ENCODE peak calls at places on chromosomes 3 and 15, in six cellular contexts. One of them, this sample, is unnamed.

GRCh38 chr3:172179680-172180399 is 140.5 kb downstream of the FNDC3B start:
- DNase-seq in lower lobe of right lung: no peak
- DNase-seq in breast epithelium: no peak
- DNase-seq in IMR-90: no peak
- DNase-seq in CD8-positive, alpha-beta T cell: no peak
- DNase-seq in heart left ventricle: no peak
- DNase-seq in this sample: no peak

GRCh38 chr3:147930417-147930816 is 521.3 kb downstream of the ZIC1 start:
- DNase-seq in heart left ventricle: no peak
- DNase-seq in lower lobe of right lung: no peak
- DNase-seq in CD8-positive, alpha-beta T cell: no peak
- DNase-seq in breast epithelium: no peak
- DNase-seq in IMR-90: peak; percentile 59
- DNase-seq in this sample: no peak

GRCh38 chr15:89971592-89971997 is 29.5 kb upstream of the ZNF710 start:
- DNase-seq in IMR-90: peak; percentile 52
- DNase-seq in breast epithelium: peak; percentile 54
- DNase-seq in CD8-positive, alpha-beta T cell: peak; percentile 3
- DNase-seq in heart left ventricle: peak; percentile 34
- DNase-seq in lower lobe of right lung: peak; percentile 73
- DNase-seq in this sample: peak; percentile 3

GRCh38 chr3:52920872-52921271 is 23.5 kb upstream of the STIMATE start:
- DNase-seq in breast epithelium: no peak
- DNase-seq in CD8-positive, alpha-beta T cell: no peak
- DNase-seq in heart left ventricle: no peak
- DNase-seq in lower lobe of right lung: no peak
- DNase-seq in IMR-90: no peak
- DNase-seq in this sample: no peak

GRCh38 chr15:87977907-87978306 is 278.6 kb downstream of the NTRK3 start:
- DNase-seq in breast epithelium: no peak
- DNase-seq in heart left ventricle: no peak
- DNase-seq in lower lobe of right lung: no peak
- DNase-seq in IMR-90: no peak
- DNase-seq in CD8-positive, alpha-beta T cell: no peak
- DNase-seq in this sample: no peak

GRCh38 chr15:42772126-42772525 is 35.2 kb upstream of the CDAN1 start:
- DNase-seq in IMR-90: no peak
- DNase-seq in breast epithelium: no peak
- DNase-seq in heart left ventricle: peak; percentile 40
- DNase-seq in CD8-positive, alpha-beta T cell: no peak
- DNase-seq in lower lobe of right lung: no peak
- DNase-seq in this sample: no peak

GRCh38 chr3:36489106-36489505 is 108.8 kb downstream of the STAC start:
- DNase-seq in IMR-90: no peak
- DNase-seq in lower lobe of right lung: no peak
- DNase-seq in breast epithelium: no peak
- DNase-seq in heart left ventricle: no peak
- DNase-seq in CD8-positive, alpha-beta T cell: no peak
- DNase-seq in this sample: no peak

GRCh38 chr15:50786871-50787270 is 21.4 kb upstream of the SPPL2A start:
- DNase-seq in CD8-positive, alpha-beta T cell: no peak
- DNase-seq in heart left ventricle: no peak
- DNase-seq in lower lobe of right lung: no peak
- DNase-seq in breast epithelium: no peak
- DNase-seq in IMR-90: no peak
- DNase-seq in this sample: no peak

GRCh38 chr3:192916455-192917257 is 1.0 kb downstream of the MB21D2 start:
- DNase-seq in CD8-positive, alpha-beta T cell: no peak
- DNase-seq in lower lobe of right lung: peak; percentile 77
- DNase-seq in breast epithelium: peak; percentile 65
- DNase-seq in IMR-90: peak; percentile 73
- DNase-seq in heart left ventricle: peak; percentile 78
- DNase-seq in this sample: peak; percentile 23

GRCh38 chr15:36594556-36595090 is 15.2 kb downstream of the CDIN1 start:
- DNase-seq in lower lobe of right lung: no peak
- DNase-seq in breast epithelium: no peak
- DNase-seq in IMR-90: no peak
- DNase-seq in heart left ventricle: no peak
- DNase-seq in CD8-positive, alpha-beta T cell: no peak
- DNase-seq in this sample: no peak

GRCh38 chr15:38335106-38335505 is 82.5 kb downstream of the SPRED1 start:
- DNase-seq in heart left ventricle: no peak
- DNase-seq in IMR-90: no peak
- DNase-seq in CD8-positive, alpha-beta T cell: no peak
- DNase-seq in lower lobe of right lung: no peak
- DNase-seq in breast epithelium: no peak
- DNase-seq in this sample: no peak

GRCh38 chr15:96353931-96354730 is 23.6 kb downstream of the NR2F2 start:
- DNase-seq in CD8-positive, alpha-beta T cell: no peak
- DNase-seq in IMR-90: peak; percentile 60
- DNase-seq in breast epithelium: peak; percentile 52
- DNase-seq in lower lobe of right lung: no peak
- DNase-seq in heart left ventricle: peak; percentile 53
- DNase-seq in this sample: no peak

GRCh38 chr15:71973366-71973765 is 144.6 kb downstream of the MYO9A start:
- DNase-seq in breast epithelium: no peak
- DNase-seq in CD8-positive, alpha-beta T cell: no peak
- DNase-seq in IMR-90: no peak
- DNase-seq in heart left ventricle: no peak
- DNase-seq in lower lobe of right lung: no peak
- DNase-seq in this sample: no peak

GRCh38 chr3:178083906-178084823 is 452.1 kb upstream of the KCNMB2 start:
- DNase-seq in IMR-90: no peak
- DNase-seq in lower lobe of right lung: no peak
- DNase-seq in heart left ventricle: no peak
- DNase-seq in breast epithelium: no peak
- DNase-seq in CD8-positive, alpha-beta T cell: no peak
- DNase-seq in this sample: no peak

GRCh38 chr3:10992017-10992945 is at the start of gene SLC6A1:
- DNase-seq in IMR-90: no peak
- DNase-seq in breast epithelium: no peak
- DNase-seq in CD8-positive, alpha-beta T cell: no peak
- DNase-seq in lower lobe of right lung: no peak
- DNase-seq in heart left ventricle: peak; percentile 46
- DNase-seq in this sample: no peak

GRCh38 chr3:39378092-39378491 is 5.1 kb upstream of the SLC25A38 start:
- DNase-seq in CD8-positive, alpha-beta T cell: peak; percentile 23
- DNase-seq in breast epithelium: no peak
- DNase-seq in lower lobe of right lung: no peak
- DNase-seq in IMR-90: peak; percentile 18
- DNase-seq in heart left ventricle: no peak
- DNase-seq in this sample: peak; percentile 41

GRCh38 chr3:149815728-149816127 is 2.7 kb downstream of the RNF13 start:
- DNase-seq in lower lobe of right lung: no peak
- DNase-seq in heart left ventricle: no peak
- DNase-seq in breast epithelium: no peak
- DNase-seq in IMR-90: no peak
- DNase-seq in CD8-positive, alpha-beta T cell: no peak
- DNase-seq in this sample: no peak

GRCh38 chr3:140850210-140850955 is 91.3 kb upstream of the SLC25A36 start:
- DNase-seq in CD8-positive, alpha-beta T cell: no peak
- DNase-seq in IMR-90: no peak
- DNase-seq in breast epithelium: no peak
- DNase-seq in heart left ventricle: no peak
- DNase-seq in lower lobe of right lung: no peak
- DNase-seq in this sample: no peak

GRCh38 chr15:88700716-88701115 is 61.9 kb downstream of the ISG20 start:
- DNase-seq in breast epithelium: no peak
- DNase-seq in heart left ventricle: no peak
- DNase-seq in IMR-90: no peak
- DNase-seq in lower lobe of right lung: no peak
- DNase-seq in CD8-positive, alpha-beta T cell: no peak
- DNase-seq in this sample: no peak

GRCh38 chr3:122055215-122055614 is at the start of gene CD86:
- DNase-seq in IMR-90: no peak
- DNase-seq in heart left ventricle: no peak
- DNase-seq in CD8-positive, alpha-beta T cell: no peak
- DNase-seq in lower lobe of right lung: no peak
- DNase-seq in breast epithelium: no peak
- DNase-seq in this sample: no peak

GRCh38 chr15:75809986-75810750 is 33.1 kb upstream of the UBE2Q2 start:
- DNase-seq in breast epithelium: no peak
- DNase-seq in lower lobe of right lung: no peak
- DNase-seq in IMR-90: no peak
- DNase-seq in heart left ventricle: no peak
- DNase-seq in CD8-positive, alpha-beta T cell: no peak
- DNase-seq in this sample: no peak

GRCh38 chr3:127383656-127384179 is 95.9 kb upstream of the PRR20G start:
- DNase-seq in IMR-90: no peak
- DNase-seq in heart left ventricle: no peak
- DNase-seq in breast epithelium: no peak
- DNase-seq in CD8-positive, alpha-beta T cell: no peak
- DNase-seq in lower lobe of right lung: no peak
- DNase-seq in this sample: no peak

GRCh38 chr15:28243901-28244300 is 78.1 kb downstream of the HERC2 start:
- DNase-seq in lower lobe of right lung: no peak
- DNase-seq in heart left ventricle: no peak
- DNase-seq in breast epithelium: no peak
- DNase-seq in IMR-90: no peak
- DNase-seq in CD8-positive, alpha-beta T cell: no peak
- DNase-seq in this sample: no peak

GRCh38 chr3:128878556-128879124 is 780 bp upstream of the ACAD9 start:
- DNase-seq in lower lobe of right lung: no peak
- DNase-seq in CD8-positive, alpha-beta T cell: no peak
- DNase-seq in breast epithelium: no peak
- DNase-seq in IMR-90: peak; percentile 77
- DNase-seq in heart left ventricle: no peak
- DNase-seq in this sample: no peak

GRCh38 chr15:39312984-39313383 is 267.9 kb upstream of the THBS1 start:
- DNase-seq in heart left ventricle: no peak
- DNase-seq in IMR-90: no peak
- DNase-seq in CD8-positive, alpha-beta T cell: no peak
- DNase-seq in lower lobe of right lung: no peak
- DNase-seq in breast epithelium: no peak
- DNase-seq in this sample: no peak

GRCh38 chr3:194165619-194166018 is 29.7 kb downstream of the HES1 start:
- DNase-seq in CD8-positive, alpha-beta T cell: no peak
- DNase-seq in breast epithelium: no peak
- DNase-seq in IMR-90: no peak
- DNase-seq in heart left ventricle: no peak
- DNase-seq in lower lobe of right lung: no peak
- DNase-seq in this sample: no peak
- H3K4me1 ChIP-seq in CD8-positive, alpha-beta T cell: no peaks in the 10 kb centered on the region
- H3K4me1 ChIP-seq in breast epithelium: peaks cover 6% of the 10 kb centered on the region
- H3K4me1 ChIP-seq in IMR-90: no peaks in the 10 kb centered on the region
- H3K4me1 ChIP-seq in heart left ventricle: peaks cover 12% of the 10 kb centered on the region
- H3K4me1 ChIP-seq in lower lobe of right lung: peaks cover 28% of the 10 kb centered on the region
- H3K4me1 ChIP-seq in this sample: no peaks in the 10 kb centered on the region

GRCh38 chr3:71438004-71438685 is 145.4 kb downstream of the FOXP1 start:
- DNase-seq in CD8-positive, alpha-beta T cell: no peak
- DNase-seq in breast epithelium: no peak
- DNase-seq in IMR-90: no peak
- DNase-seq in lower lobe of right lung: no peak
- DNase-seq in heart left ventricle: no peak
- DNase-seq in this sample: no peak
- H3K4me1 ChIP-seq in CD8-positive, alpha-beta T cell: peaks cover 91% of the 10 kb centered on the region
- H3K4me1 ChIP-seq in breast epithelium: peaks cover 8% of the 10 kb centered on the region
- H3K4me1 ChIP-seq in IMR-90: peaks cover 8% of the 10 kb centered on the region
- H3K4me1 ChIP-seq in lower lobe of right lung: peaks cover 49% of the 10 kb centered on the region
- H3K4me1 ChIP-seq in heart left ventricle: peaks cover 15% of the 10 kb centered on the region
- H3K4me1 ChIP-seq in this sample: peaks cover 67% of the 10 kb centered on the region

GRCh38 chr3:157088506-157089454 is 71.2 kb downstream of the CCNL1 start:
- DNase-seq in lower lobe of right lung: peak; percentile 96
- DNase-seq in IMR-90: peak; percentile 94
- DNase-seq in CD8-positive, alpha-beta T cell: peak; percentile 87
- DNase-seq in breast epithelium: peak; percentile 92
- DNase-seq in heart left ventricle: peak; percentile 98
- DNase-seq in this sample: peak; percentile 85
- H3K4me1 ChIP-seq in lower lobe of right lung: peaks cover 46% of the 10 kb centered on the region
- H3K4me1 ChIP-seq in IMR-90: peaks cover 22% of the 10 kb centered on the region
- H3K4me1 ChIP-seq in CD8-positive, alpha-beta T cell: peaks cover 18% of the 10 kb centered on the region
- H3K4me1 ChIP-seq in breast epithelium: peaks cover 8% of the 10 kb centered on the region
- H3K4me1 ChIP-seq in heart left ventricle: peaks cover 32% of the 10 kb centered on the region
- H3K4me1 ChIP-seq in this sample: peaks cover 28% of the 10 kb centered on the region

DNA sequence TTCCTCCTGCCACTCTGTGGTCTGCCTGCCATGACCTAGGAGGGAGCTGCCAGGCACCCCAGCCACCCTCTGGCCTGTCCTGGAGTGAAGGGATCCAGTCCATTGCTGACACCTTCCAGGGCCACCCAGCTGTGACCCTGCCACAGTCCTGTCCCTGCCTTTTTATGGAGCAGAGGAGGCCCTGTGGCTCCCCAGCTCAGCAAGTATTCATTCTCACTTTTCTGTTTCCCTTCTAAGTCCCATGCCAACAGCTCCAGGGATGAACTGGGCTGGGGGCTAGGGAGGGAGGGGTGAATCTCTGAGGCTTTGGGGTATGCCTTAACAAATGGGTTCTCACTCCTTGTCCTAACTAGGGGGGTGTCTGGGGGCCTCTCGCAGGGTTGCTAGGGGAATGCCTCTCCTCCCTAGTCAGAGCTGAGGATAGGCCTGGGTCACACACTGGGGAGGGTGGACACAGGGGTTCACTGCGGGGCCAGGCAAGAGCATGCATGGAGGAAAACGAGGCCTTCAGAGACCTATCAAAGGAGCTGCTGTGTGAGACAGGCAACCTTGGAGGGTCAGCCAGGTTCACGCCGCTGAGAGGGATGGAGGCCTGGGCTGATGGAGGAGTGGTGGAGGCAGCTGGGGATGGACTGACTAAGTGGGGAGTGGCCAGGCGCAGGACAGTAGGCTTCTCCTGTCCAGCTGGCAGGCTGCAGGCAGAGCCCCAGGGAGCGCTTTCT is 31.8 kb downstream of the EPHB3 start:
- DNase-seq in breast epithelium: no peak
- DNase-seq in lower lobe of right lung: peak; percentile 28
- DNase-seq in IMR-90: peak; percentile 27
- DNase-seq in CD8-positive, alpha-beta T cell: no peak
- DNase-seq in heart left ventricle: no peak
- DNase-seq in this sample: no peak
- H3K4me1 ChIP-seq in breast epithelium: peaks cover 38% of the 10 kb centered on the region
- H3K4me1 ChIP-seq in lower lobe of right lung: no peaks in the 10 kb centered on the region
- H3K4me1 ChIP-seq in IMR-90: peaks cover 17% of the 10 kb centered on the region
- H3K4me1 ChIP-seq in CD8-positive, alpha-beta T cell: no peaks in the 10 kb centered on the region
- H3K4me1 ChIP-seq in heart left ventricle: peaks cover 10% of the 10 kb centered on the region
- H3K4me1 ChIP-seq in this sample: no peaks in the 10 kb centered on the region

GRCh38 chr15:57094594-57095257 is 176.3 kb downstream of the TCF12 start:
- DNase-seq in breast epithelium: no peak
- DNase-seq in lower lobe of right lung: no peak
- DNase-seq in heart left ventricle: no peak
- DNase-seq in IMR-90: no peak
- DNase-seq in CD8-positive, alpha-beta T cell: no peak
- DNase-seq in this sample: no peak
- H3K4me1 ChIP-seq in breast epithelium: no peaks in the 10 kb centered on the region
- H3K4me1 ChIP-seq in lower lobe of right lung: no peaks in the 10 kb centered on the region
- H3K4me1 ChIP-seq in heart left ventricle: no peaks in the 10 kb centered on the region
- H3K4me1 ChIP-seq in IMR-90: peaks cover 2% of the 10 kb centered on the region
- H3K4me1 ChIP-seq in CD8-positive, alpha-beta T cell: no peaks in the 10 kb centered on the region
- H3K4me1 ChIP-seq in this sample: no peaks in the 10 kb centered on the region

GRCh38 chr3:99776516-99777209 is 41.0 kb upstream of the CMSS1 start:
- DNase-seq in breast epithelium: no peak
- DNase-seq in CD8-positive, alpha-beta T cell: no peak
- DNase-seq in lower lobe of right lung: no peak
- DNase-seq in heart left ventricle: no peak
- DNase-seq in IMR-90: peak; percentile 32
- DNase-seq in this sample: no peak
- H3K4me1 ChIP-seq in breast epithelium: no peaks in the 10 kb centered on the region
- H3K4me1 ChIP-seq in CD8-positive, alpha-beta T cell: no peaks in the 10 kb centered on the region
- H3K4me1 ChIP-seq in lower lobe of right lung: no peaks in the 10 kb centered on the region
- H3K4me1 ChIP-seq in heart left ventricle: peaks cover 3% of the 10 kb centered on the region
- H3K4me1 ChIP-seq in IMR-90: peaks cover 17% of the 10 kb centered on the region
- H3K4me1 ChIP-seq in this sample: no peaks in the 10 kb centered on the region